ENCODE peak calls at places on chromosomes 6 and 20, in nine cellular contexts. R is brain microvascular endothelial cell; L is GM06990; S is AG04450; Q is suprapubic skin; C is CD8-positive, alpha-beta T cell; G is Calu3; V is left ventricle myocardium inferior; M is astrocyte of the cerebellum. Z is an unnamed sample.

GRCh38 chr6:9224539-9224938 is 789.2 kb upstream of the SLC35B3 start:
- DNase-seq in Q (no peak), C (no peak), S (no peak), L (no peak), M (no peak), G (no peak), V (no peak), R (no peak), Z (no peak)

GRCh38 chr20:5714261-5715041 is 35.8 kb upstream of the SHLD1 start:
- DNase-seq in C (peak; percentile 78), S (no peak), R (peak; percentile 65), G (peak; percentile 16), V (no peak), M (no peak), Q (no peak), L (peak; percentile 29), Z (peak; percentile 14)

GRCh38 chr20:62832212-62832922 is 15.5 kb downstream of the COL9A3 start:
- DNase-seq in C (no peak), S (no peak), Q (no peak), M (no peak), R (no peak), L (peak; percentile 48), V (no peak), G (peak; percentile 70), Z (no peak)

GRCh38 chr6:36829919-36830544 is 9.2 kb downstream of the CPNE5 start:
- DNase-seq in G (no peak), Q (peak; percentile 78), S (no peak), V (peak; percentile 84), C (no peak), M (peak; percentile 80), L (no peak), R (no peak), Z (no peak)

GRCh38 chr20:45910670-45911485 is 1.1 kb downstream of the PLTP start:
- DNase-seq in R (peak; percentile 100), L (peak; percentile 96), M (peak; percentile 99), Q (peak; percentile 99), C (peak; percentile 90), V (peak; percentile 97), G (peak; percentile 88), S (peak; percentile 99), Z (peak; percentile 99)

GRCh38 chr6:109820706-109821350 is 129.7 kb downstream of the FIG4 start:
- DNase-seq in M (no peak), R (no peak), C (no peak), V (no peak), Q (no peak), S (no peak), L (peak; percentile 33), G (no peak), Z (no peak)

GRCh38 chr6:43771210-43771857 is 1.3 kb downstream of the VEGFA start:
- DNase-seq in G (peak; percentile 64), C (peak; percentile 66), S (no peak), L (peak; percentile 81), V (peak; percentile 76), Q (peak; percentile 82), R (peak; percentile 43), M (no peak), Z (peak; percentile 59)

GRCh38 chr6:124028117-124028516 is 224.5 kb downstream of the NKAIN2 start:
- DNase-seq in G (no peak), C (no peak), R (no peak), V (no peak), L (no peak), M (no peak), Q (no peak), S (no peak), Z (no peak)

GRCh38 chr20:7147220-7147601 is 379.7 kb downstream of the BMP2 start:
- DNase-seq in R (no peak), M (no peak), G (no peak), Q (no peak), S (no peak), C (no peak), V (no peak), L (no peak), Z (no peak)

GRCh38 chr6:150409576-150410066 is 40.8 kb downstream of the IYD start:
- DNase-seq in V (peak; percentile 48), L (no peak), Q (no peak), C (no peak), G (peak; percentile 63), R (no peak), S (no peak), M (no peak), Z (no peak)

GRCh38 chr6:79602859-79603258 is 28.3 kb upstream of the SH3BGRL2 start:
- DNase-seq in L (no peak), S (no peak), C (no peak), G (no peak), R (no peak), V (no peak), M (no peak), Q (no peak), Z (no peak)

GRCh38 chr6:76682842-76683241 is 610.4 kb upstream of the IMPG1 start:
- DNase-seq in V (no peak), G (no peak), S (no peak), C (no peak), L (no peak), R (no peak), M (no peak), Q (no peak), Z (no peak)
- TF ChIP-seq CTCF in V (peak; percentile 56), G (peak; percentile 23), S (peak; percentile 38), C (no peak), L (peak; percentile 32), R (peak; percentile 8), M (peak; percentile 15), Q (no peak), Z (peak; percentile 48)

GRCh38 chr6:113464536-113464935 is 392.6 kb upstream of the MARCKS start:
- DNase-seq in C (no peak), L (no peak), S (no peak), Q (no peak), R (no peak), G (no peak), V (no peak), M (no peak), Z (no peak)

GRCh38 chr6:113464959-113465358 is 392.2 kb upstream of the MARCKS start:
- DNase-seq in V (no peak), G (peak; percentile 9), C (no peak), S (no peak), L (no peak), R (peak; percentile 72), Q (no peak), M (no peak), Z (no peak)

GRCh38 chr6:113458368-113459010 is 398.7 kb upstream of the MARCKS start:
- DNase-seq in M (peak; percentile 18), G (no peak), R (peak; percentile 54), Q (no peak), S (no peak), L (no peak), V (no peak), C (no peak), Z (no peak)

GRCh38 chr6:113457751-113458150 is 399.4 kb upstream of the MARCKS start:
- DNase-seq in S (no peak), Q (no peak), V (no peak), C (no peak), M (no peak), R (no peak), L (no peak), G (no peak), Z (no peak)

GRCh38 chr6:113461153-113461897 is 395.8 kb upstream of the MARCKS start:
- DNase-seq in S (no peak), C (no peak), Q (no peak), M (no peak), L (no peak), V (no peak), G (no peak), R (peak; percentile 55), Z (no peak)
- TF ChIP-seq CTCF in S (peak; percentile 36), C (no peak), Q (no peak), M (peak; percentile 37), L (peak; percentile 10), V (peak; percentile 22), G (no peak), R (peak; percentile 69), Z (peak; percentile 20)

DNA sequence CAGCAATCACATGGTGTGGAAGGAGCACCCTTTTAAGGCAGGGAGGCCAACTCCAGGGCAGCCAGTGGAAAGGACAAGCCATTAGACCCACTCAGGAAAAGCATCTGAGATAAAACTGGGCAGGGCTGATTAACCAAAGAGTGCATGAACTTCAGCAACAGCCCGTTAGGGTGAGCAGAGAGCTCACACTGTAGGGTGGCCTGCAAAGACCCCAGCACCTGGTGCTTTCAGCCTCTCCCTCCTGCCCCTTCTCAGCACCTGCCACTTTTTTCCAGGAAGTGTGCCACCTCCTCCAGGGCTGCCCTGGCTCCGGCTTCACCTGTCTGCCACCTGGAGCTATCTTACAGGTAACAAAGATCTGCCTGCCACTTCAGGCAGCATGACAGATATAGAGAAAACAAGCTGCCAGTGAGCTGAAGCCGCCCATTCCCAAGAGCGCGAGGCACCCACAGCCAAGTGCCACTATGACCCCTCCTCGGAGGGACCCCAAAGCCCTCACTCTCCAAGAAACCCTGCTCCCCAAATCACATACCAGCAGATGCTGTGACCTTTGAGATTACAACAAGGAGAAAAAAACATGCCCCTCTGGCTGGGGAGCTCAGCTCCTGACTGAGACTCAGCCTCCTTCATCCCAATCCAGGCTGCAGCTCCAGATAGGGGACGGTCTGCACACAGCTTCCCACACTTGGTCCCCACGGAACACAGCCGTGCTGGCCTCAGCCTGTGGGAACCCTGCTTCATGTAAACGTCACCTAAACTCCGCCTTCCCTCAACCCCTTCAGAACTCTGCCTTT is 71.2 kb downstream of the ABHD12 start:
- DNase-seq in G (no peak), R (no peak), Q (no peak), M (no peak), S (no peak), C (peak; percentile 45), L (no peak), V (no peak), Z (no peak)
- TF ChIP-seq CTCF in G (no peak), R (no peak), Q (no peak), M (no peak), S (no peak), C (no peak), L (no peak), V (no peak), Z (no peak)

DNA sequence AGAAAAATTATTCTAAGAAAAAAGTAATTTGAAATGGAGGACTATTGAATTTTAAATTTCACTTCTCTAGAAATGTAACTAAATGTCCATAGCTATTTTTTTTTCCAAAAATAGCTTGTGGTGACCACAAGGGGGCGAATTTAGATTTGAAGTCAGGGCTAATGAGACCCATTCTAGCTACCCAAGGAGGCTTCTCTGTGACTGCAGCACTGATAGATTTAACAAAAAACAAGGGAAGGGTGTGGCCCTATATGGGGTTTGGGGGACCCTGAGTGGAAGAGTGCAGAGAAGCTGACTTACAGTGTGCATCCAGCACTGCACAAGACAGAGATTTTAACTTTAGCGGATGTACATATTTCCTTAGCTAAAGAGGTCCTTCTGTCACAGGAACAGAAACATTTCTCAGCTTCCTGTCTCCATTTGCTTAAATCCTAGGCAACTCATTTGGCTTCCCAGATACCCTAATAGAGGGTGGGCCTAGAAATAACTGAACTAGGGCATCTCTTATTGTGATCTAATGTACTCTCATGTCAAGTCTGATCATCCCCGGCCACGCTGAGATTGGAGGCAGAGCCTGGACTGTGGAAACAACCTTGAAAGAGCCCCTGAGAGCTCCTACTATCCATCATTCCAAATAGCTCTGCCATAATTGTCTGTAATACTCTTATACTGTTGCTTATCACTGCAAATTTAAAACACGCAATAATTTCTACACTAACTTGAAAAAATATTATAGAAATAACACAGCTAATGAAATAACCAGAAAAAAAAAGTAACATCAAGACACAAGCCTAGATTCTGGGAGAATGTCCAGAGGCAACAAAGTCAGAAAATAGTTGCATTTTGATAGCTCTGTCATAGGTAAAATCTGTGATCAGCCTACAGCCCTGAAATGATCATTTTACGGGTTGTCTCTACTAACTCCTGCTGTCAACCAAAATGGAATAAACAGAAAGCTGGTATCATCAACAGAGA is 93.6 kb downstream of the SNAP91 start:
- DNase-seq in R (peak; percentile 9), V (no peak), C (no peak), M (peak; percentile 23), S (peak; percentile 1), G (peak; percentile 13), Q (no peak), L (peak; percentile 13), Z (no peak)
- TF ChIP-seq CTCF in R (peak; percentile 70), V (peak; percentile 61), C (peak; percentile 43), M (peak; percentile 66), S (peak; percentile 68), G (peak; percentile 55), Q (peak; percentile 35), L (peak; percentile 57), Z (peak; percentile 72)